ENCODE peak calls at places on chromosomes 4 and X, in nine cellular contexts. One of them, this sample, is unnamed.

GRCh38 chr4:109365944-109366343 is 63.5 kb upstream of the COL25A1 start:
- DNase-seq in NCI-H2171 treated with DMSO at 0.1 percent for 48 hours: no peak
- DNase-seq in substantia nigra: no peak
- DNase-seq in GM04504: no peak
- DNase-seq in SK-N-DZ: no peak
- DNase-seq in stimulated activated CD4-positive, alpha-beta T cell treated with anti-CD3 and anti-CD28 coated beads, Interleukin-2, amount 100 ng/mL, for 24 hours: no peak
- DNase-seq in naive B cell: no peak
- DNase-seq in heart left ventricle: no peak
- DNase-seq in A549: no peak
- DNase-seq in this sample: no peak

GRCh38 chr4:141636077-141636770 is at the start of gene IL15:
- DNase-seq in NCI-H2171 treated with DMSO at 0.1 percent for 48 hours: no peak
- DNase-seq in substantia nigra: peak; percentile 34
- DNase-seq in GM04504: peak; percentile 41
- DNase-seq in SK-N-DZ: peak; percentile 22
- DNase-seq in stimulated activated CD4-positive, alpha-beta T cell treated with anti-CD3 and anti-CD28 coated beads, Interleukin-2, amount 100 ng/mL, for 24 hours: peak; percentile 73
- DNase-seq in naive B cell: peak; percentile 71
- DNase-seq in heart left ventricle: peak; percentile 83
- DNase-seq in A549: peak; percentile 66
- DNase-seq in this sample: peak; percentile 14

GRCh38 chrX:17030092-17030491 is 83.6 kb downstream of the REPS2 start:
- DNase-seq in NCI-H2171 treated with DMSO at 0.1 percent for 48 hours: no peak
- DNase-seq in substantia nigra: no peak
- DNase-seq in GM04504: no peak
- DNase-seq in SK-N-DZ: no peak
- DNase-seq in stimulated activated CD4-positive, alpha-beta T cell treated with anti-CD3 and anti-CD28 coated beads, Interleukin-2, amount 100 ng/mL, for 24 hours: no peak
- DNase-seq in naive B cell: peak; percentile 7
- DNase-seq in heart left ventricle: no peak
- DNase-seq in A549: no peak
- DNase-seq in this sample: no peak

GRCh38 chrX:41382699-41383645 is 49.0 kb downstream of the DDX3X start:
- DNase-seq in NCI-H2171 treated with DMSO at 0.1 percent for 48 hours: peak; percentile 51
- DNase-seq in substantia nigra: no peak
- DNase-seq in GM04504: no peak
- DNase-seq in SK-N-DZ: no peak
- DNase-seq in stimulated activated CD4-positive, alpha-beta T cell treated with anti-CD3 and anti-CD28 coated beads, Interleukin-2, amount 100 ng/mL, for 24 hours: peak; percentile 17
- DNase-seq in naive B cell: no peak
- DNase-seq in heart left ventricle: no peak
- DNase-seq in A549: peak; percentile 77
- DNase-seq in this sample: peak; percentile 81

GRCh38 chr4:8538703-8539567 is 41.3 kb upstream of the GPR78 start:
- DNase-seq in NCI-H2171 treated with DMSO at 0.1 percent for 48 hours: no peak
- DNase-seq in substantia nigra: no peak
- DNase-seq in GM04504: no peak
- DNase-seq in SK-N-DZ: no peak
- DNase-seq in stimulated activated CD4-positive, alpha-beta T cell treated with anti-CD3 and anti-CD28 coated beads, Interleukin-2, amount 100 ng/mL, for 24 hours: no peak
- DNase-seq in naive B cell: no peak
- DNase-seq in heart left ventricle: no peak
- DNase-seq in A549: peak; percentile 57
- DNase-seq in this sample: no peak

GRCh38 chrX:47940448-47940847 is 63.3 kb downstream of the ZNF182 start:
- DNase-seq in NCI-H2171 treated with DMSO at 0.1 percent for 48 hours: no peak
- DNase-seq in substantia nigra: no peak
- DNase-seq in GM04504: no peak
- DNase-seq in SK-N-DZ: no peak
- DNase-seq in stimulated activated CD4-positive, alpha-beta T cell treated with anti-CD3 and anti-CD28 coated beads, Interleukin-2, amount 100 ng/mL, for 24 hours: no peak
- DNase-seq in naive B cell: no peak
- DNase-seq in heart left ventricle: no peak
- DNase-seq in A549: no peak
- DNase-seq in this sample: no peak

GRCh38 chr4:146271466-146271865 is 57.1 kb downstream of the REELD1 start:
- DNase-seq in NCI-H2171 treated with DMSO at 0.1 percent for 48 hours: no peak
- DNase-seq in substantia nigra: no peak
- DNase-seq in GM04504: no peak
- DNase-seq in SK-N-DZ: no peak
- DNase-seq in stimulated activated CD4-positive, alpha-beta T cell treated with anti-CD3 and anti-CD28 coated beads, Interleukin-2, amount 100 ng/mL, for 24 hours: no peak
- DNase-seq in naive B cell: no peak
- DNase-seq in heart left ventricle: no peak
- DNase-seq in A549: no peak
- DNase-seq in this sample: no peak

GRCh38 chrX:121260568-121261240 is 213.3 kb downstream of the GLUD2 start:
- DNase-seq in NCI-H2171 treated with DMSO at 0.1 percent for 48 hours: no peak
- DNase-seq in substantia nigra: no peak
- DNase-seq in GM04504: no peak
- DNase-seq in SK-N-DZ: no peak
- DNase-seq in stimulated activated CD4-positive, alpha-beta T cell treated with anti-CD3 and anti-CD28 coated beads, Interleukin-2, amount 100 ng/mL, for 24 hours: no peak
- DNase-seq in naive B cell: no peak
- DNase-seq in heart left ventricle: no peak
- DNase-seq in A549: no peak
- DNase-seq in this sample: no peak

GRCh38 chrX:10582215-10582733 is 38.1 kb downstream of the MID1 start:
- DNase-seq in NCI-H2171 treated with DMSO at 0.1 percent for 48 hours: no peak
- DNase-seq in substantia nigra: no peak
- DNase-seq in GM04504: no peak
- DNase-seq in SK-N-DZ: no peak
- DNase-seq in stimulated activated CD4-positive, alpha-beta T cell treated with anti-CD3 and anti-CD28 coated beads, Interleukin-2, amount 100 ng/mL, for 24 hours: no peak
- DNase-seq in naive B cell: no peak
- DNase-seq in heart left ventricle: no peak
- DNase-seq in A549: peak; percentile 83
- DNase-seq in this sample: no peak

GRCh38 chr4:2793578-2793919 is 664 bp downstream of the SH3BP2 start:
- DNase-seq in NCI-H2171 treated with DMSO at 0.1 percent for 48 hours: no peak
- DNase-seq in substantia nigra: no peak
- DNase-seq in GM04504: no peak
- DNase-seq in SK-N-DZ: no peak
- DNase-seq in stimulated activated CD4-positive, alpha-beta T cell treated with anti-CD3 and anti-CD28 coated beads, Interleukin-2, amount 100 ng/mL, for 24 hours: peak; percentile 70
- DNase-seq in naive B cell: no peak
- DNase-seq in heart left ventricle: peak; percentile 83
- DNase-seq in A549: peak; percentile 30
- DNase-seq in this sample: no peak

GRCh38 chrX:640641-641040 is 10.1 kb downstream of the SHOX start:
- DNase-seq in NCI-H2171 treated with DMSO at 0.1 percent for 48 hours: no peak
- DNase-seq in substantia nigra: no peak
- DNase-seq in GM04504: no peak
- DNase-seq in SK-N-DZ: no peak
- DNase-seq in stimulated activated CD4-positive, alpha-beta T cell treated with anti-CD3 and anti-CD28 coated beads, Interleukin-2, amount 100 ng/mL, for 24 hours: no peak
- DNase-seq in naive B cell: no peak
- DNase-seq in heart left ventricle: peak; percentile 29
- DNase-seq in A549: no peak
- DNase-seq in this sample: no peak

GRCh38 chr4:159417006-159417405 is 314.1 kb downstream of the RAPGEF2 start:
- DNase-seq in NCI-H2171 treated with DMSO at 0.1 percent for 48 hours: no peak
- DNase-seq in substantia nigra: no peak
- DNase-seq in GM04504: no peak
- DNase-seq in SK-N-DZ: no peak
- DNase-seq in stimulated activated CD4-positive, alpha-beta T cell treated with anti-CD3 and anti-CD28 coated beads, Interleukin-2, amount 100 ng/mL, for 24 hours: no peak
- DNase-seq in naive B cell: no peak
- DNase-seq in heart left ventricle: no peak
- DNase-seq in A549: no peak
- DNase-seq in this sample: no peak

GRCh38 chr4:8722556-8722955 is 130.0 kb downstream of the CPZ start:
- DNase-seq in NCI-H2171 treated with DMSO at 0.1 percent for 48 hours: no peak
- DNase-seq in substantia nigra: no peak
- DNase-seq in GM04504: no peak
- DNase-seq in SK-N-DZ: peak; percentile 57
- DNase-seq in stimulated activated CD4-positive, alpha-beta T cell treated with anti-CD3 and anti-CD28 coated beads, Interleukin-2, amount 100 ng/mL, for 24 hours: no peak
- DNase-seq in naive B cell: no peak
- DNase-seq in heart left ventricle: no peak
- DNase-seq in A549: no peak
- DNase-seq in this sample: no peak

GRCh38 chr4:56048621-56049427 is 100.1 kb downstream of the CEP135 start:
- DNase-seq in NCI-H2171 treated with DMSO at 0.1 percent for 48 hours: peak; percentile 64
- DNase-seq in substantia nigra: peak; percentile 73
- DNase-seq in GM04504: no peak
- DNase-seq in SK-N-DZ: peak; percentile 72
- DNase-seq in stimulated activated CD4-positive, alpha-beta T cell treated with anti-CD3 and anti-CD28 coated beads, Interleukin-2, amount 100 ng/mL, for 24 hours: peak; percentile 35
- DNase-seq in naive B cell: peak; percentile 29
- DNase-seq in heart left ventricle: peak; percentile 79
- DNase-seq in A549: peak; percentile 45
- DNase-seq in this sample: peak; percentile 5

GRCh38 chr4:125985856-125986255 is 671.1 kb downstream of the FAT4 start:
- DNase-seq in NCI-H2171 treated with DMSO at 0.1 percent for 48 hours: no peak
- DNase-seq in substantia nigra: no peak
- DNase-seq in GM04504: no peak
- DNase-seq in SK-N-DZ: no peak
- DNase-seq in stimulated activated CD4-positive, alpha-beta T cell treated with anti-CD3 and anti-CD28 coated beads, Interleukin-2, amount 100 ng/mL, for 24 hours: no peak
- DNase-seq in naive B cell: no peak
- DNase-seq in heart left ventricle: no peak
- DNase-seq in A549: no peak
- DNase-seq in this sample: no peak

GRCh38 chrX:65926095-65927019 is 113.5 kb downstream of the VSIG4 start:
- DNase-seq in NCI-H2171 treated with DMSO at 0.1 percent for 48 hours: no peak
- DNase-seq in substantia nigra: no peak
- DNase-seq in GM04504: no peak
- DNase-seq in SK-N-DZ: no peak
- DNase-seq in stimulated activated CD4-positive, alpha-beta T cell treated with anti-CD3 and anti-CD28 coated beads, Interleukin-2, amount 100 ng/mL, for 24 hours: peak; percentile 35
- DNase-seq in naive B cell: peak; percentile 14
- DNase-seq in heart left ventricle: no peak
- DNase-seq in A549: no peak
- DNase-seq in this sample: peak; percentile 86

GRCh38 chrX:44314259-44314734 is 29.2 kb downstream of the EFHC2 start:
- DNase-seq in NCI-H2171 treated with DMSO at 0.1 percent for 48 hours: no peak
- DNase-seq in substantia nigra: peak; percentile 1
- DNase-seq in GM04504: no peak
- DNase-seq in SK-N-DZ: peak; percentile 1
- DNase-seq in stimulated activated CD4-positive, alpha-beta T cell treated with anti-CD3 and anti-CD28 coated beads, Interleukin-2, amount 100 ng/mL, for 24 hours: no peak
- DNase-seq in naive B cell: peak; percentile 6
- DNase-seq in heart left ventricle: peak; percentile 61
- DNase-seq in A549: no peak
- DNase-seq in this sample: no peak

GRCh38 chr4:137950286-137950685 is 291.9 kb downstream of the SLC7A11 start:
- DNase-seq in NCI-H2171 treated with DMSO at 0.1 percent for 48 hours: no peak
- DNase-seq in substantia nigra: no peak
- DNase-seq in GM04504: no peak
- DNase-seq in SK-N-DZ: no peak
- DNase-seq in stimulated activated CD4-positive, alpha-beta T cell treated with anti-CD3 and anti-CD28 coated beads, Interleukin-2, amount 100 ng/mL, for 24 hours: no peak
- DNase-seq in naive B cell: no peak
- DNase-seq in heart left ventricle: no peak
- DNase-seq in A549: no peak
- DNase-seq in this sample: no peak

GRCh38 chrX:40012800-40013682 is 84.7 kb downstream of the BCOR start:
- DNase-seq in NCI-H2171 treated with DMSO at 0.1 percent for 48 hours: peak; percentile 80
- DNase-seq in substantia nigra: peak; percentile 12
- DNase-seq in GM04504: no peak
- DNase-seq in SK-N-DZ: peak; percentile 34
- DNase-seq in stimulated activated CD4-positive, alpha-beta T cell treated with anti-CD3 and anti-CD28 coated beads, Interleukin-2, amount 100 ng/mL, for 24 hours: peak; percentile 22
- DNase-seq in naive B cell: peak; percentile 77
- DNase-seq in heart left ventricle: peak; percentile 76
- DNase-seq in A549: peak; percentile 62
- DNase-seq in this sample: peak; percentile 56

GRCh38 chr4:150302553-150302952 is 224.3 kb downstream of the DCLK2 start:
- DNase-seq in NCI-H2171 treated with DMSO at 0.1 percent for 48 hours: no peak
- DNase-seq in substantia nigra: no peak
- DNase-seq in GM04504: peak; percentile 73
- DNase-seq in SK-N-DZ: no peak
- DNase-seq in stimulated activated CD4-positive, alpha-beta T cell treated with anti-CD3 and anti-CD28 coated beads, Interleukin-2, amount 100 ng/mL, for 24 hours: peak; percentile 47
- DNase-seq in naive B cell: no peak
- DNase-seq in heart left ventricle: no peak
- DNase-seq in A549: peak; percentile 64
- DNase-seq in this sample: no peak

GRCh38 chrX:153539171-153539978 is 21.9 kb downstream of the ATP2B3 start:
- DNase-seq in NCI-H2171 treated with DMSO at 0.1 percent for 48 hours: no peak
- DNase-seq in substantia nigra: peak; percentile 72
- DNase-seq in GM04504: peak; percentile 31
- DNase-seq in SK-N-DZ: peak; percentile 68
- DNase-seq in stimulated activated CD4-positive, alpha-beta T cell treated with anti-CD3 and anti-CD28 coated beads, Interleukin-2, amount 100 ng/mL, for 24 hours: peak; percentile 65
- DNase-seq in naive B cell: peak; percentile 45
- DNase-seq in heart left ventricle: peak; percentile 84
- DNase-seq in A549: peak; percentile 70
- DNase-seq in this sample: peak; percentile 28

GRCh38 chr4:1518997-1519700 is 112.9 kb upstream of the NKX1-1 start:
- DNase-seq in NCI-H2171 treated with DMSO at 0.1 percent for 48 hours: no peak
- DNase-seq in substantia nigra: no peak
- DNase-seq in GM04504: no peak
- DNase-seq in SK-N-DZ: no peak
- DNase-seq in stimulated activated CD4-positive, alpha-beta T cell treated with anti-CD3 and anti-CD28 coated beads, Interleukin-2, amount 100 ng/mL, for 24 hours: no peak
- DNase-seq in naive B cell: no peak
- DNase-seq in heart left ventricle: peak; percentile 58
- DNase-seq in A549: no peak
- DNase-seq in this sample: peak; percentile 0

GRCh38 chr4:110195561-110196205 is 2.7 kb downstream of the ELOVL6 start:
- DNase-seq in NCI-H2171 treated with DMSO at 0.1 percent for 48 hours: no peak
- DNase-seq in substantia nigra: no peak
- DNase-seq in GM04504: no peak
- DNase-seq in SK-N-DZ: peak; percentile 40
- DNase-seq in stimulated activated CD4-positive, alpha-beta T cell treated with anti-CD3 and anti-CD28 coated beads, Interleukin-2, amount 100 ng/mL, for 24 hours: peak; percentile 30
- DNase-seq in naive B cell: no peak
- DNase-seq in heart left ventricle: no peak
- DNase-seq in A549: no peak
- DNase-seq in this sample: peak; percentile 14